ENCODE peak calls at places on chromosomes 12 and 14, in eight cellular contexts. One of them, this sample, is unnamed.

GRCh38 chr14:100188392-100189030 is 29.1 kb upstream of the DEGS2 start:
- DNase-seq in CD4-positive, alpha-beta memory T cell: no peak
- DNase-seq in Caco-2: no peak
- DNase-seq in transverse colon: no peak
- DNase-seq in SJSA1: no peak
- DNase-seq in adrenal gland: no peak
- DNase-seq in cardiac muscle cell: no peak
- DNase-seq in stomach: no peak
- DNase-seq in this sample: no peak

GRCh38 chr14:34650786-34651584 is 21.0 kb upstream of the SNX6 start:
- DNase-seq in adrenal gland: no peak
- DNase-seq in CD4-positive, alpha-beta memory T cell: no peak
- DNase-seq in SJSA1: no peak
- DNase-seq in Caco-2: peak; percentile 79
- DNase-seq in stomach: no peak
- DNase-seq in transverse colon: no peak
- DNase-seq in cardiac muscle cell: no peak
- DNase-seq in this sample: peak; percentile 68

GRCh38 chr12:69007858-69008314 is 74.9 kb upstream of the CPM start:
- DNase-seq in transverse colon: no peak
- DNase-seq in adrenal gland: no peak
- DNase-seq in SJSA1: no peak
- DNase-seq in Caco-2: no peak
- DNase-seq in stomach: no peak
- DNase-seq in cardiac muscle cell: peak; percentile 48
- DNase-seq in CD4-positive, alpha-beta memory T cell: no peak
- DNase-seq in this sample: no peak

GRCh38 chr12:64618953-64619590 is 8.8 kb downstream of the RASSF3 start:
- DNase-seq in cardiac muscle cell: no peak
- DNase-seq in CD4-positive, alpha-beta memory T cell: no peak
- DNase-seq in SJSA1: no peak
- DNase-seq in transverse colon: no peak
- DNase-seq in stomach: no peak
- DNase-seq in Caco-2: no peak
- DNase-seq in adrenal gland: no peak
- DNase-seq in this sample: no peak

GRCh38 chr12:73935817-73936216 is 601.8 kb upstream of the ATXN7L3B start:
- DNase-seq in transverse colon: no peak
- DNase-seq in CD4-positive, alpha-beta memory T cell: no peak
- DNase-seq in cardiac muscle cell: peak; percentile 6
- DNase-seq in Caco-2: no peak
- DNase-seq in stomach: no peak
- DNase-seq in SJSA1: no peak
- DNase-seq in adrenal gland: no peak
- DNase-seq in this sample: peak; percentile 37

GRCh38 chr12:78279567-78279966 is 448.9 kb downstream of the NAV3 start:
- DNase-seq in CD4-positive, alpha-beta memory T cell: no peak
- DNase-seq in Caco-2: no peak
- DNase-seq in cardiac muscle cell: no peak
- DNase-seq in adrenal gland: no peak
- DNase-seq in stomach: no peak
- DNase-seq in SJSA1: no peak
- DNase-seq in transverse colon: no peak
- DNase-seq in this sample: no peak

GRCh38 chr12:24777359-24777758 is 171.5 kb downstream of the BCAT1 start:
- DNase-seq in SJSA1: no peak
- DNase-seq in CD4-positive, alpha-beta memory T cell: no peak
- DNase-seq in transverse colon: no peak
- DNase-seq in adrenal gland: no peak
- DNase-seq in stomach: no peak
- DNase-seq in Caco-2: no peak
- DNase-seq in cardiac muscle cell: no peak
- DNase-seq in this sample: no peak

GRCh38 chr12:75561921-75562320 is 50.5 kb upstream of the KRR1 start:
- DNase-seq in transverse colon: no peak
- DNase-seq in Caco-2: no peak
- DNase-seq in stomach: no peak
- DNase-seq in cardiac muscle cell: no peak
- DNase-seq in adrenal gland: no peak
- DNase-seq in CD4-positive, alpha-beta memory T cell: no peak
- DNase-seq in SJSA1: no peak
- DNase-seq in this sample: no peak

GRCh38 chr14:92577321-92577742 is 63.8 kb downstream of the RIN3 start:
- DNase-seq in cardiac muscle cell: no peak
- DNase-seq in Caco-2: no peak
- DNase-seq in CD4-positive, alpha-beta memory T cell: no peak
- DNase-seq in adrenal gland: no peak
- DNase-seq in transverse colon: no peak
- DNase-seq in stomach: no peak
- DNase-seq in SJSA1: no peak
- DNase-seq in this sample: no peak

GRCh38 chr14:34733245-34733644 is 18.9 kb upstream of the CFL2 start:
- DNase-seq in adrenal gland: no peak
- DNase-seq in cardiac muscle cell: no peak
- DNase-seq in transverse colon: no peak
- DNase-seq in SJSA1: peak; percentile 51
- DNase-seq in Caco-2: no peak
- DNase-seq in stomach: no peak
- DNase-seq in CD4-positive, alpha-beta memory T cell: no peak
- DNase-seq in this sample: no peak

GRCh38 chr12:52151859-52152783 is 39.7 kb downstream of the KRT80 start:
- DNase-seq in cardiac muscle cell: peak; percentile 74
- DNase-seq in CD4-positive, alpha-beta memory T cell: peak; percentile 75
- DNase-seq in transverse colon: peak; percentile 77
- DNase-seq in SJSA1: no peak
- DNase-seq in stomach: peak; percentile 79
- DNase-seq in adrenal gland: peak; percentile 66
- DNase-seq in Caco-2: no peak
- DNase-seq in this sample: peak; percentile 91

GRCh38 chr14:73850940-73851339 is 691 bp upstream of the PTGR2 start:
- DNase-seq in SJSA1: no peak
- DNase-seq in transverse colon: no peak
- DNase-seq in cardiac muscle cell: no peak
- DNase-seq in Caco-2: no peak
- DNase-seq in adrenal gland: no peak
- DNase-seq in CD4-positive, alpha-beta memory T cell: no peak
- DNase-seq in stomach: no peak
- DNase-seq in this sample: peak; percentile 20

GRCh38 chr14:71143391-71144290 is 236.4 kb downstream of the PCNX1 start:
- DNase-seq in stomach: no peak
- DNase-seq in SJSA1: peak; percentile 87
- DNase-seq in Caco-2: peak; percentile 74
- DNase-seq in CD4-positive, alpha-beta memory T cell: peak; percentile 75
- DNase-seq in cardiac muscle cell: no peak
- DNase-seq in transverse colon: no peak
- DNase-seq in adrenal gland: peak; percentile 74
- DNase-seq in this sample: peak; percentile 74

GRCh38 chr12:41585784-41586183 is 397.7 kb downstream of the PDZRN4 start:
- DNase-seq in Caco-2: no peak
- DNase-seq in cardiac muscle cell: no peak
- DNase-seq in stomach: no peak
- DNase-seq in transverse colon: no peak
- DNase-seq in adrenal gland: no peak
- DNase-seq in CD4-positive, alpha-beta memory T cell: no peak
- DNase-seq in SJSA1: no peak
- DNase-seq in this sample: no peak

GRCh38 chr12:61043838-61044237 is 1216.4 kb upstream of the USP15 start:
- DNase-seq in CD4-positive, alpha-beta memory T cell: no peak
- DNase-seq in adrenal gland: no peak
- DNase-seq in SJSA1: no peak
- DNase-seq in transverse colon: no peak
- DNase-seq in Caco-2: no peak
- DNase-seq in stomach: no peak
- DNase-seq in cardiac muscle cell: no peak
- DNase-seq in this sample: no peak

GRCh38 chr12:78407722-78408121 is 456.9 kb upstream of the SYT1 start:
- DNase-seq in SJSA1: no peak
- DNase-seq in adrenal gland: no peak
- DNase-seq in Caco-2: no peak
- DNase-seq in transverse colon: no peak
- DNase-seq in CD4-positive, alpha-beta memory T cell: no peak
- DNase-seq in cardiac muscle cell: no peak
- DNase-seq in stomach: no peak
- DNase-seq in this sample: no peak

GRCh38 chr12:59486827-59487226 is 109.0 kb upstream of the SLC16A7 start:
- DNase-seq in SJSA1: no peak
- DNase-seq in adrenal gland: no peak
- DNase-seq in stomach: no peak
- DNase-seq in CD4-positive, alpha-beta memory T cell: no peak
- DNase-seq in transverse colon: no peak
- DNase-seq in Caco-2: no peak
- DNase-seq in cardiac muscle cell: no peak
- DNase-seq in this sample: no peak

GRCh38 chr14:97250925-97251324 is 453.7 kb downstream of the VRK1 start:
- DNase-seq in adrenal gland: no peak
- DNase-seq in stomach: no peak
- DNase-seq in SJSA1: no peak
- DNase-seq in cardiac muscle cell: no peak
- DNase-seq in Caco-2: no peak
- DNase-seq in transverse colon: no peak
- DNase-seq in CD4-positive, alpha-beta memory T cell: no peak
- DNase-seq in this sample: no peak

GRCh38 chr14:84006643-84007137 is 1523.3 kb upstream of the FLRT2 start:
- DNase-seq in SJSA1: no peak
- DNase-seq in Caco-2: no peak
- DNase-seq in adrenal gland: peak; percentile 29
- DNase-seq in stomach: no peak
- DNase-seq in cardiac muscle cell: peak; percentile 25
- DNase-seq in transverse colon: no peak
- DNase-seq in CD4-positive, alpha-beta memory T cell: no peak
- DNase-seq in this sample: no peak

GRCh38 chr14:68894123-68894522 is 85.0 kb downstream of the ACTN1 start:
- DNase-seq in cardiac muscle cell: no peak
- DNase-seq in CD4-positive, alpha-beta memory T cell: no peak
- DNase-seq in transverse colon: peak; percentile 44
- DNase-seq in SJSA1: no peak
- DNase-seq in stomach: no peak
- DNase-seq in adrenal gland: no peak
- DNase-seq in Caco-2: no peak
- DNase-seq in this sample: no peak

GRCh38 chr12:9646794-9647622 is 22.5 kb upstream of the CLEC2D start:
- DNase-seq in cardiac muscle cell: peak; percentile 2
- DNase-seq in SJSA1: peak; percentile 70
- DNase-seq in adrenal gland: no peak
- DNase-seq in transverse colon: no peak
- DNase-seq in CD4-positive, alpha-beta memory T cell: no peak
- DNase-seq in stomach: no peak
- DNase-seq in Caco-2: no peak
- DNase-seq in this sample: peak; percentile 30

GRCh38 chr12:15899282-15899870 is 11.8 kb upstream of the DERA start:
- DNase-seq in adrenal gland: no peak
- DNase-seq in cardiac muscle cell: peak; percentile 45
- DNase-seq in Caco-2: no peak
- DNase-seq in transverse colon: no peak
- DNase-seq in CD4-positive, alpha-beta memory T cell: no peak
- DNase-seq in stomach: no peak
- DNase-seq in SJSA1: peak; percentile 23
- DNase-seq in this sample: peak; percentile 32

GRCh38 chr12:88062464-88062863 is 33.3 kb upstream of the C12orf50 start:
- DNase-seq in transverse colon: no peak
- DNase-seq in CD4-positive, alpha-beta memory T cell: no peak
- DNase-seq in cardiac muscle cell: no peak
- DNase-seq in stomach: no peak
- DNase-seq in Caco-2: no peak
- DNase-seq in SJSA1: no peak
- DNase-seq in adrenal gland: no peak
- DNase-seq in this sample: no peak

GRCh38 chr12:5078423-5078822 is 34.7 kb downstream of the KCNA5 start:
- DNase-seq in transverse colon: no peak
- DNase-seq in cardiac muscle cell: peak; percentile 94
- DNase-seq in adrenal gland: peak; percentile 18
- DNase-seq in SJSA1: no peak
- DNase-seq in Caco-2: no peak
- DNase-seq in stomach: no peak
- DNase-seq in CD4-positive, alpha-beta memory T cell: no peak
- DNase-seq in this sample: peak; percentile 44

GRCh38 chr12:57236925-57237652 is 7.6 kb downstream of the SHMT2 start:
- DNase-seq in Caco-2: no peak
- DNase-seq in cardiac muscle cell: no peak
- DNase-seq in adrenal gland: no peak
- DNase-seq in CD4-positive, alpha-beta memory T cell: no peak
- DNase-seq in SJSA1: no peak
- DNase-seq in transverse colon: no peak
- DNase-seq in stomach: no peak
- DNase-seq in this sample: no peak

GRCh38 chr12:82858534-82858917 is 171.8 kb downstream of the TMTC2 start:
- DNase-seq in SJSA1: no peak
- DNase-seq in CD4-positive, alpha-beta memory T cell: no peak
- DNase-seq in stomach: no peak
- DNase-seq in Caco-2: no peak
- DNase-seq in adrenal gland: no peak
- DNase-seq in cardiac muscle cell: no peak
- DNase-seq in transverse colon: no peak
- DNase-seq in this sample: no peak
- H3K4me3 ChIP-seq in SJSA1: no peak overlapping the region
- H3K4me3 ChIP-seq in CD4-positive, alpha-beta memory T cell: no peak overlapping the region
- H3K4me3 ChIP-seq in stomach: no peak overlapping the region
- H3K4me3 ChIP-seq in Caco-2: no peak overlapping the region
- H3K4me3 ChIP-seq in adrenal gland: no peak overlapping the region
- H3K4me3 ChIP-seq in cardiac muscle cell: no peak overlapping the region
- H3K4me3 ChIP-seq in transverse colon: no peak overlapping the region
- H3K4me3 ChIP-seq in this sample: no peak overlapping the region

DNA sequence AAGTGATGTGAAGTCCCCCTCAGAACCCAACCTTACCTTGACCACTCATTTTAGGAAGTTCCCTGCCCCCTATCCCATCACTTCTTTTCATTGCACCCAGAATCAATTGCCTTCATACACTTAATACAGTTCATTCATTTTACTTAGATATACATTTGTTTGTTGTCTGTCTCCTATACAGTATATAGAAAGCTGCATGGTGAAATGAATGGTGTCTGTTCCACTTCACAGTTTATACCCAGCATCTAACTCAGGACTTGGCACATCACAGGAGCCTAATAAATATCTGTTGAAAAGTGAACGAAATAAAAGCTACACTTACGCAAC is 38.3 kb upstream of the TXNRD1 start:
- DNase-seq in cardiac muscle cell: no peak
- DNase-seq in transverse colon: no peak
- DNase-seq in Caco-2: no peak
- DNase-seq in adrenal gland: no peak
- DNase-seq in SJSA1: no peak
- DNase-seq in CD4-positive, alpha-beta memory T cell: no peak
- DNase-seq in stomach: no peak
- DNase-seq in this sample: no peak
- H3K4me1 ChIP-seq in cardiac muscle cell: no peaks in the 10 kb centered on the region
- H3K4me1 ChIP-seq in transverse colon: peaks cover 24% of the 10 kb centered on the region
- H3K4me1 ChIP-seq in Caco-2: no peaks in the 10 kb centered on the region
- H3K4me1 ChIP-seq in adrenal gland: peaks cover 48% of the 10 kb centered on the region
- H3K4me1 ChIP-seq in SJSA1: peaks cover 11% of the 10 kb centered on the region
- H3K4me1 ChIP-seq in CD4-positive, alpha-beta memory T cell: no peaks in the 10 kb centered on the region
- H3K4me1 ChIP-seq in stomach: no peaks in the 10 kb centered on the region
- H3K4me1 ChIP-seq in this sample: peaks cover 13% of the 10 kb centered on the region

GRCh38 chr14:80325688-80326087 is 114.4 kb upstream of the DIO2 start:
- DNase-seq in transverse colon: no peak
- DNase-seq in Caco-2: no peak
- DNase-seq in adrenal gland: no peak
- DNase-seq in SJSA1: no peak
- DNase-seq in stomach: no peak
- DNase-seq in CD4-positive, alpha-beta memory T cell: no peak
- DNase-seq in cardiac muscle cell: no peak
- DNase-seq in this sample: no peak
- H3K4me3 ChIP-seq in transverse colon: no peak overlapping the region
- H3K4me3 ChIP-seq in Caco-2: no peak overlapping the region
- H3K4me3 ChIP-seq in adrenal gland: no peak overlapping the region
- H3K4me3 ChIP-seq in SJSA1: no peak overlapping the region
- H3K4me3 ChIP-seq in stomach: no peak overlapping the region
- H3K4me3 ChIP-seq in CD4-positive, alpha-beta memory T cell: no peak overlapping the region
- H3K4me3 ChIP-seq in cardiac muscle cell: no peak overlapping the region
- H3K4me3 ChIP-seq in this sample: no peak overlapping the region

GRCh38 chr12:95198914-95199313 is 18.4 kb downstream of the FGD6 start:
- DNase-seq in stomach: no peak
- DNase-seq in CD4-positive, alpha-beta memory T cell: no peak
- DNase-seq in Caco-2: no peak
- DNase-seq in SJSA1: no peak
- DNase-seq in cardiac muscle cell: no peak
- DNase-seq in adrenal gland: no peak
- DNase-seq in transverse colon: no peak
- DNase-seq in this sample: no peak
- H3K4me1 ChIP-seq in stomach: no peaks in the 10 kb centered on the region
- H3K4me1 ChIP-seq in CD4-positive, alpha-beta memory T cell: no peaks in the 10 kb centered on the region
- H3K4me1 ChIP-seq in Caco-2: peaks cover 42% of the 10 kb centered on the region
- H3K4me1 ChIP-seq in SJSA1: peaks cover 53% of the 10 kb centered on the region
- H3K4me1 ChIP-seq in cardiac muscle cell: peaks cover 35% of the 10 kb centered on the region
- H3K4me1 ChIP-seq in adrenal gland: peaks cover 36% of the 10 kb centered on the region
- H3K4me1 ChIP-seq in transverse colon: peaks cover 50% of the 10 kb centered on the region
- H3K4me1 ChIP-seq in this sample: peaks cover 43% of the 10 kb centered on the region